ENCODE peak calls at places on chromosomes 12 and 14, in four cellular contexts. I, U, F and R are unnamed samples.

GRCh38 chr12:122981036-122981471 is 573 bp downstream of the ARL6IP4 start:
- DNase-seq in I (no peak), U (no peak), F (no peak), R (peak)

GRCh38 chr14:65927871-65928270 is 515.3 kb downstream of the FUT8 start:
- DNase-seq in I (peak), U (no peak), F (no peak), R (no peak)

GRCh38 chr12:49026678-49027480 is 8.3 kb upstream of the PRKAG1 start:
- DNase-seq in I (peak), U (no peak), F (no peak), R (no peak)

GRCh38 chr14:72850360-72850759 is 43.5 kb downstream of the DPF3 start:
- DNase-seq in I (no peak), U (no peak), F (no peak), R (peak)

GRCh38 chr14:90608925-90609324 is 207.3 kb downstream of the TTC7B start:
- DNase-seq in I (no peak), U (no peak), F (no peak), R (no peak)

GRCh38 chr14:99539503-99539902 is 58.3 kb downstream of the CCNK start:
- DNase-seq in I (no peak), U (no peak), F (no peak), R (no peak)

GRCh38 chr14:96077983-96078686 is 39.0 kb downstream of the C14orf132 start:
- DNase-seq in I (peak), U (no peak), F (no peak), R (no peak)

GRCh38 chr12:131872154-131873046 is 22.0 kb upstream of the ULK1 start:
- DNase-seq in I (no peak), U (no peak), F (peak), R (no peak)

GRCh38 chr14:59248170-59248569 is 59.7 kb downstream of the DAAM1 start:
- DNase-seq in I (no peak), U (no peak), F (no peak), R (no peak)

GRCh38 chr12:121107681-121108080 is 25.0 kb upstream of the P2RX7 start:
- DNase-seq in I (no peak), U (no peak), F (no peak), R (no peak)

GRCh38 chr12:25365340-25365730 is 114.6 kb upstream of the KRAS start:
- DNase-seq in I (no peak), U (no peak), F (no peak), R (no peak)

GRCh38 chr12:6932766-6933165 is 5.0 kb downstream of the ATN1 start:
- DNase-seq in I (no peak), U (no peak), F (no peak), R (no peak)

GRCh38 chr14:86346818-86347384 is 817.0 kb downstream of the FLRT2 start:
- DNase-seq in I (no peak), U (no peak), F (no peak), R (no peak)

GRCh38 chr12:14635776-14636175 is 60.6 kb downstream of the GUCY2C start:
- DNase-seq in I (no peak), U (no peak), F (no peak), R (no peak)

GRCh38 chr12:39958377-39958776 is 147.5 kb downstream of the SLC2A13 start:
- DNase-seq in I (no peak), U (no peak), F (no peak), R (peak)

GRCh38 chr12:78568326-78569020 is 296.1 kb upstream of the SYT1 start:
- DNase-seq in I (no peak), U (no peak), F (no peak), R (no peak)

GRCh38 chr14:101713641-101714349 is 47.7 kb upstream of the PPP2R5C start:
- DNase-seq in I (no peak), U (no peak), F (no peak), R (no peak)

GRCh38 chr12:42492267-42492666 is 97.3 kb downstream of the PRICKLE1 start:
- DNase-seq in I (no peak), U (no peak), F (no peak), R (no peak)

GRCh38 chr12:3490848-3491382 is at the start of gene PRMT8:
- DNase-seq in I (no peak), U (no peak), F (no peak), R (no peak)